ENCODE peak calls at places on chromosome 4, in nine cellular contexts. One of them, this sample, is unnamed.

GRCh38 chr4:182213024-182213423 is 30.2 kb upstream of the TENM3 start:
- DNase-seq in left lung: no peak
- DNase-seq in GM20000: no peak
- DNase-seq in OCI-LY7: no peak
- DNase-seq in endothelial cell: no peak
- DNase-seq in retinal pigment epithelial cell: no peak
- DNase-seq in CD4-positive, alpha-beta T cell: no peak
- DNase-seq in tibial nerve: no peak
- DNase-seq in pancreas: no peak
- DNase-seq in this sample: no peak

GRCh38 chr4:76803522-76803921 is 94.4 kb downstream of the SOWAHB start:
- DNase-seq in left lung: no peak
- DNase-seq in GM20000: no peak
- DNase-seq in OCI-LY7: no peak
- DNase-seq in endothelial cell: no peak
- DNase-seq in retinal pigment epithelial cell: no peak
- DNase-seq in CD4-positive, alpha-beta T cell: no peak
- DNase-seq in tibial nerve: no peak
- DNase-seq in pancreas: no peak
- DNase-seq in this sample: no peak

GRCh38 chr4:88143504-88143903 is 14.9 kb downstream of the ABCG2 start:
- DNase-seq in left lung: no peak
- DNase-seq in GM20000: no peak
- DNase-seq in OCI-LY7: no peak
- DNase-seq in endothelial cell: no peak
- DNase-seq in retinal pigment epithelial cell: peak
- DNase-seq in CD4-positive, alpha-beta T cell: no peak
- DNase-seq in tibial nerve: no peak
- DNase-seq in pancreas: no peak
- DNase-seq in this sample: no peak

GRCh38 chr4:7402526-7402925 is 32.2 kb downstream of the PSAPL1 start:
- DNase-seq in left lung: peak
- DNase-seq in GM20000: no peak
- DNase-seq in OCI-LY7: no peak
- DNase-seq in endothelial cell: no peak
- DNase-seq in retinal pigment epithelial cell: no peak
- DNase-seq in CD4-positive, alpha-beta T cell: no peak
- DNase-seq in tibial nerve: no peak
- DNase-seq in pancreas: no peak
- DNase-seq in this sample: no peak

GRCh38 chr4:76654084-76654483 is 219.1 kb downstream of the SHROOM3 start:
- DNase-seq in left lung: no peak
- DNase-seq in GM20000: no peak
- DNase-seq in OCI-LY7: no peak
- DNase-seq in endothelial cell: no peak
- DNase-seq in retinal pigment epithelial cell: no peak
- DNase-seq in CD4-positive, alpha-beta T cell: no peak
- DNase-seq in tibial nerve: no peak
- DNase-seq in pancreas: no peak
- DNase-seq in this sample: no peak

GRCh38 chr4:101019941-101020401 is 327.4 kb downstream of the PPP3CA start:
- DNase-seq in left lung: no peak
- DNase-seq in GM20000: no peak
- DNase-seq in OCI-LY7: no peak
- DNase-seq in endothelial cell: no peak
- DNase-seq in retinal pigment epithelial cell: no peak
- DNase-seq in CD4-positive, alpha-beta T cell: no peak
- DNase-seq in tibial nerve: no peak
- DNase-seq in pancreas: no peak
- DNase-seq in this sample: no peak

GRCh38 chr4:5165419-5166369 is 114.4 kb downstream of the STK32B start:
- DNase-seq in left lung: no peak
- DNase-seq in GM20000: no peak
- DNase-seq in OCI-LY7: no peak
- DNase-seq in endothelial cell: no peak
- DNase-seq in retinal pigment epithelial cell: peak
- DNase-seq in CD4-positive, alpha-beta T cell: no peak
- DNase-seq in tibial nerve: no peak
- DNase-seq in pancreas: no peak
- DNase-seq in this sample: no peak

GRCh38 chr4:62544428-62544827 is 1344.3 kb downstream of the ADGRL3 start:
- DNase-seq in left lung: no peak
- DNase-seq in GM20000: no peak
- DNase-seq in OCI-LY7: no peak
- DNase-seq in endothelial cell: no peak
- DNase-seq in retinal pigment epithelial cell: no peak
- DNase-seq in CD4-positive, alpha-beta T cell: no peak
- DNase-seq in tibial nerve: no peak
- DNase-seq in pancreas: no peak
- DNase-seq in this sample: no peak

GRCh38 chr4:82268050-82268825 is 105.6 kb downstream of the HNRNPD start:
- DNase-seq in left lung: peak
- DNase-seq in GM20000: peak
- DNase-seq in OCI-LY7: peak
- DNase-seq in endothelial cell: peak
- DNase-seq in retinal pigment epithelial cell: no peak
- DNase-seq in CD4-positive, alpha-beta T cell: peak
- DNase-seq in tibial nerve: no peak
- DNase-seq in pancreas: no peak
- DNase-seq in this sample: peak

GRCh38 chr4:183171484-183172267 is 72.6 kb downstream of the WWC2 start:
- DNase-seq in left lung: no peak
- DNase-seq in GM20000: no peak
- DNase-seq in OCI-LY7: no peak
- DNase-seq in endothelial cell: no peak
- DNase-seq in retinal pigment epithelial cell: no peak
- DNase-seq in CD4-positive, alpha-beta T cell: no peak
- DNase-seq in tibial nerve: no peak
- DNase-seq in pancreas: no peak
- DNase-seq in this sample: no peak

GRCh38 chr4:2793920-2794706 is 1.2 kb downstream of the SH3BP2 start:
- DNase-seq in left lung: peak
- DNase-seq in GM20000: no peak
- DNase-seq in OCI-LY7: no peak
- DNase-seq in endothelial cell: peak
- DNase-seq in retinal pigment epithelial cell: no peak
- DNase-seq in CD4-positive, alpha-beta T cell: no peak
- DNase-seq in tibial nerve: peak
- DNase-seq in pancreas: peak
- DNase-seq in this sample: no peak

GRCh38 chr4:2793578-2793919 is 664 bp downstream of the SH3BP2 start:
- DNase-seq in left lung: peak
- DNase-seq in GM20000: no peak
- DNase-seq in OCI-LY7: no peak
- DNase-seq in endothelial cell: peak
- DNase-seq in retinal pigment epithelial cell: no peak
- DNase-seq in CD4-positive, alpha-beta T cell: no peak
- DNase-seq in tibial nerve: peak
- DNase-seq in pancreas: peak
- DNase-seq in this sample: no peak

GRCh38 chr4:2791518-2792395 is 1.1 kb upstream of the SH3BP2 start:
- DNase-seq in left lung: peak
- DNase-seq in GM20000: no peak
- DNase-seq in OCI-LY7: no peak
- DNase-seq in endothelial cell: peak
- DNase-seq in retinal pigment epithelial cell: no peak
- DNase-seq in CD4-positive, alpha-beta T cell: no peak
- DNase-seq in tibial nerve: peak
- DNase-seq in pancreas: no peak
- DNase-seq in this sample: no peak

GRCh38 chr4:2792396-2792710 is 532 bp upstream of the SH3BP2 start:
- DNase-seq in left lung: peak
- DNase-seq in GM20000: no peak
- DNase-seq in OCI-LY7: no peak
- DNase-seq in endothelial cell: no peak
- DNase-seq in retinal pigment epithelial cell: no peak
- DNase-seq in CD4-positive, alpha-beta T cell: no peak
- DNase-seq in tibial nerve: peak
- DNase-seq in pancreas: no peak
- DNase-seq in this sample: no peak

DNA sequence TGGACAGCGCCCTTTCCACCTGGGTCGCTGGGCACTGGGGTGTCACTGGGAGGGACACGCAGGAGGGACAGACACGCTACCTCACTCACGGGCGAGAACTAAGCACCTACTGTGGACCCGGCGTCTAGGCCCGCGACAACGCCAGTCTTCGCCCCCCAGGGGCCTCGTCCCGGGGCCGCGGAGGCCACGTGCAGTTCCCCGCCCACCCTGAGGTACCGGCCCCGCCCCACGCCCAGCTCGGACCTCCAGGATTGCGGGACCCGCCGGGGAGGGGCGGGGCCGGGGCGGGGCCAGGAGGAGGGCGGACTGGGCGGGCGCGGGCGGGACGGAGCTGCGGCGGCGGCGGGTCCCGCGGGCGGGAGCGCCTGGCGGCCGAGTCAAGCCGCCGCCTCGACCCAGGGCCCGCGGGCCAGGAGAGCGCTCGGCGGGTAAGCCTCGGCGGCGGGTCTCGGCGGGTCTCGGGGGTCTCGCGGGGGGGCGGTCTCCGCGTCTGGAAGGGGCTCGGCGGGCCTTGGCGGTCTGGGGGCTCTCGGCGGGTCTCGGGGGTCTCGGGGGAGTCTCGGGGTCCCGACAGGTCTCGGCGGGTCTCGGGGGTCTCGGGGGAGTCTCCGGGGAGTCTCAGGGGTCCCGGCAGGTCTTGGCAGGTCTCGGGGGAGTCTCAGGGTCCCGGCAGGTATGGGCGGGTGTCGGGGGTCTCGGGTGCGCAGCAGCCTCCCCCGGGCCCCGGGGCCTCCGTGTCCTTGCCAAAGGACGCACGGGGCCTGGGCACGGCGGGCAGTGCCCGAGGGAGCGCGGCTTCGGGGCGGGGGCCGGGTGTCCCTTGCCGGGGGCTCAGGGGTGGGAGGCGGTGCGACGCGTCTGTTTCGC is at the start of gene SH3BP2:
- DNase-seq in left lung: peak
- DNase-seq in GM20000: peak
- DNase-seq in OCI-LY7: peak
- DNase-seq in endothelial cell: peak
- DNase-seq in retinal pigment epithelial cell: no peak
- DNase-seq in CD4-positive, alpha-beta T cell: peak
- DNase-seq in tibial nerve: peak
- DNase-seq in pancreas: peak
- DNase-seq in this sample: peak
- TF ChIP-seq CTCF in left lung: no peak
- TF ChIP-seq CTCF in GM20000: no peak
- TF ChIP-seq CTCF in OCI-LY7: no peak
- TF ChIP-seq CTCF in endothelial cell: no peak
- TF ChIP-seq CTCF in retinal pigment epithelial cell: no peak
- TF ChIP-seq CTCF in CD4-positive, alpha-beta T cell: no peak
- TF ChIP-seq CTCF in tibial nerve: no peak
- TF ChIP-seq CTCF in pancreas: no peak
- TF ChIP-seq CTCF in this sample: no peak

GRCh38 chr4:41178372-41179085 is 35.8 kb downstream of the APBB2 start:
- DNase-seq in left lung: no peak
- DNase-seq in GM20000: no peak
- DNase-seq in OCI-LY7: no peak
- DNase-seq in endothelial cell: no peak
- DNase-seq in retinal pigment epithelial cell: no peak
- DNase-seq in CD4-positive, alpha-beta T cell: no peak
- DNase-seq in tibial nerve: no peak
- DNase-seq in pancreas: no peak
- DNase-seq in this sample: no peak

GRCh38 chr4:41174444-41174843 is 39.9 kb downstream of the APBB2 start:
- DNase-seq in left lung: no peak
- DNase-seq in GM20000: no peak
- DNase-seq in OCI-LY7: peak
- DNase-seq in endothelial cell: no peak
- DNase-seq in retinal pigment epithelial cell: no peak
- DNase-seq in CD4-positive, alpha-beta T cell: no peak
- DNase-seq in tibial nerve: no peak
- DNase-seq in pancreas: no peak
- DNase-seq in this sample: no peak

GRCh38 chr4:41176357-41176756 is 38.0 kb downstream of the APBB2 start:
- DNase-seq in left lung: no peak
- DNase-seq in GM20000: no peak
- DNase-seq in OCI-LY7: no peak
- DNase-seq in endothelial cell: no peak
- DNase-seq in retinal pigment epithelial cell: no peak
- DNase-seq in CD4-positive, alpha-beta T cell: no peak
- DNase-seq in tibial nerve: no peak
- DNase-seq in pancreas: no peak
- DNase-seq in this sample: no peak

GRCh38 chr4:41179086-41179374 is 35.3 kb downstream of the APBB2 start:
- DNase-seq in left lung: no peak
- DNase-seq in GM20000: no peak
- DNase-seq in OCI-LY7: no peak
- DNase-seq in endothelial cell: no peak
- DNase-seq in retinal pigment epithelial cell: no peak
- DNase-seq in CD4-positive, alpha-beta T cell: no peak
- DNase-seq in tibial nerve: no peak
- DNase-seq in pancreas: no peak
- DNase-seq in this sample: no peak

DNA sequence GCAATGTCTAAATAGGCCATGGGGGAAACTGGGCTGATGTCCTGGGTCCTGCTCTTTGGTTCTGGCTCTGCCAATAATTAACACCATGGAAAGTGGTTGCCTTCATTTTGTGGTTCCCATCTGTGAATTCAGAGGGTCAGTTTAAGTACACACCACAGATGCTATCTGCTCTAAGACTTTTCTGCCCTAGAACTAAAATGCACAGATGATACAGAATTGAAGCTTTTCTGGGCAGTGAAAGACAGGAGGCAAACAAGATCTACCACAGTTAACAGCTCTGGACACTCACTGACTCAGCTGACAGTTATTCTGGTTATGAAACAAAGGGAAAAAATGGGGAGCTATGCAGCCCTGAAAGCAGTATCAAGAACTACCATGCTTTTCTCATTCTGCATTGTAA is 37.3 kb downstream of the APBB2 start:
- DNase-seq in left lung: no peak
- DNase-seq in GM20000: no peak
- DNase-seq in OCI-LY7: no peak
- DNase-seq in endothelial cell: no peak
- DNase-seq in retinal pigment epithelial cell: no peak
- DNase-seq in CD4-positive, alpha-beta T cell: no peak
- DNase-seq in tibial nerve: no peak
- DNase-seq in pancreas: no peak
- DNase-seq in this sample: no peak
- TF ChIP-seq CTCF in left lung: no peak
- TF ChIP-seq CTCF in GM20000: no peak
- TF ChIP-seq CTCF in OCI-LY7: no peak
- TF ChIP-seq CTCF in endothelial cell: no peak
- TF ChIP-seq CTCF in retinal pigment epithelial cell: peak
- TF ChIP-seq CTCF in CD4-positive, alpha-beta T cell: no peak
- TF ChIP-seq CTCF in tibial nerve: no peak
- TF ChIP-seq CTCF in pancreas: no peak
- TF ChIP-seq CTCF in this sample: no peak

GRCh38 chr4:107034091-107034698 is 1.9 kb downstream of the DKK2 start:
- DNase-seq in left lung: no peak
- DNase-seq in GM20000: no peak
- DNase-seq in OCI-LY7: no peak
- DNase-seq in endothelial cell: peak
- DNase-seq in retinal pigment epithelial cell: no peak
- DNase-seq in CD4-positive, alpha-beta T cell: no peak
- DNase-seq in tibial nerve: peak
- DNase-seq in pancreas: no peak
- DNase-seq in this sample: no peak
- TF ChIP-seq CTCF in left lung: no peak
- TF ChIP-seq CTCF in GM20000: no peak
- TF ChIP-seq CTCF in OCI-LY7: no peak
- TF ChIP-seq CTCF in endothelial cell: peak
- TF ChIP-seq CTCF in retinal pigment epithelial cell: peak
- TF ChIP-seq CTCF in CD4-positive, alpha-beta T cell: no peak
- TF ChIP-seq CTCF in tibial nerve: no peak
- TF ChIP-seq CTCF in pancreas: no peak
- TF ChIP-seq CTCF in this sample: no peak

GRCh38 chr4:169115897-169116254 is 105.8 kb upstream of the CBR4 start:
- DNase-seq in left lung: peak
- DNase-seq in GM20000: no peak
- DNase-seq in OCI-LY7: no peak
- DNase-seq in endothelial cell: no peak
- DNase-seq in retinal pigment epithelial cell: peak
- DNase-seq in CD4-positive, alpha-beta T cell: no peak
- DNase-seq in tibial nerve: no peak
- DNase-seq in pancreas: peak
- DNase-seq in this sample: no peak
- TF ChIP-seq CTCF in left lung: no peak
- TF ChIP-seq CTCF in GM20000: no peak
- TF ChIP-seq CTCF in OCI-LY7: no peak
- TF ChIP-seq CTCF in endothelial cell: no peak
- TF ChIP-seq CTCF in retinal pigment epithelial cell: peak
- TF ChIP-seq CTCF in CD4-positive, alpha-beta T cell: no peak
- TF ChIP-seq CTCF in tibial nerve: no peak
- TF ChIP-seq CTCF in pancreas: no peak
- TF ChIP-seq CTCF in this sample: no peak